ENCODE peak calls at places on chromosomes 1 and 21, in six cellular contexts. H is Caco-2, N is cardiac fibroblast, M is HCT116, K is SK-N-SH, X is B cell. W is an unnamed sample.

GRCh38 chr1:84089470-84090261 is 54.4 kb upstream of the PRKACB start:
- DNase-seq in H (no peak), N (peak), M (peak), K (no peak), X (no peak), W (no peak)

GRCh38 chr1:232684331-232685105 is 54.6 kb upstream of the SIPA1L2 start:
- DNase-seq in H (no peak), N (peak), M (no peak), K (no peak), X (no peak), W (no peak)

GRCh38 chr21:45534591-45535331 is 7.5 kb downstream of the SLC19A1 start:
- DNase-seq in H (peak), N (no peak), M (no peak), K (peak), X (no peak), W (peak)

GRCh38 chr1:38193040-38193439 is 146.4 kb upstream of the POU3F1 start:
- DNase-seq in H (no peak), N (no peak), M (no peak), K (no peak), X (no peak), W (no peak)

GRCh38 chr1:156926175-156926574 is 5.7 kb downstream of the LRRC71 start:
- DNase-seq in H (no peak), N (peak), M (peak), K (peak), X (no peak), W (no peak)

GRCh38 chr21:45048968-45049367 is 25.4 kb upstream of the ADARB1 start:
- DNase-seq in H (no peak), N (peak), M (no peak), K (no peak), X (no peak), W (no peak)

GRCh38 chr1:212488436-212489283 is 55.9 kb downstream of the NENF start:
- DNase-seq in H (peak), N (peak), M (no peak), K (no peak), X (no peak), W (no peak)

GRCh38 chr1:63269571-63269970 is 52.8 kb upstream of the FOXD3 start:
- DNase-seq in H (no peak), N (no peak), M (no peak), K (no peak), X (no peak), W (no peak)

GRCh38 chr1:218531936-218532335 is 186.8 kb downstream of the TGFB2 start:
- DNase-seq in H (no peak), N (no peak), M (no peak), K (no peak), X (no peak), W (no peak)

GRCh38 chr1:25767437-25767770 is 32.6 kb upstream of the SELENON start:
- DNase-seq in H (no peak), N (no peak), M (no peak), K (no peak), X (no peak), W (no peak)

GRCh38 chr1:17099941-17100340 is 19.3 kb downstream of the PADI2 start:
- DNase-seq in H (no peak), N (no peak), M (no peak), K (no peak), X (no peak), W (no peak)

GRCh38 chr1:37797750-37798345 is 4.2 kb downstream of the MANEAL start:
- DNase-seq in H (no peak), N (peak), M (no peak), K (no peak), X (no peak), W (no peak)

DNA sequence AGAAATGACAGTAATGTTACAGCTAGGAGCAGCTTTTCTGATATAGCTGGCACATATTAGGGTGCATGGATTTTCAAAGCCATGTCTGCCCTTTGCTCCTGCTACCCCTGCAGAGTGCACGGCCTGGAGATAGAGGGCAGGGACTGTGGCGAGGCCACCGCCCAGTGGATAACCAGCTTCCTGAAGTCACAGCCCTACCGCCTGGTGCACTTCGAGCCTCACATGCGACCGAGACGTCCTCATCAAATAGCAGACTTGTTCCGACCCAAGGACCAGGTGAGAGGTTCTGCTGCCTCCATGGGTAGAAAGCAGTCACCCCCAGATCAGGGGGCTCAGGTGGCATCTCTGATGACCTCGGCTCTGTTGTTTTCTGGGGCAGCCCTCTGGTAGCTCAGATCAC is 9.8 kb downstream of the MTARC1 start:
- DNase-seq in H (no peak), N (no peak), M (no peak), K (no peak), X (no peak), W (no peak)
- TF ChIP-seq CTCF in H (no peak), N (no peak), M (no peak), K (no peak), X (no peak), W (no peak)

DNA sequence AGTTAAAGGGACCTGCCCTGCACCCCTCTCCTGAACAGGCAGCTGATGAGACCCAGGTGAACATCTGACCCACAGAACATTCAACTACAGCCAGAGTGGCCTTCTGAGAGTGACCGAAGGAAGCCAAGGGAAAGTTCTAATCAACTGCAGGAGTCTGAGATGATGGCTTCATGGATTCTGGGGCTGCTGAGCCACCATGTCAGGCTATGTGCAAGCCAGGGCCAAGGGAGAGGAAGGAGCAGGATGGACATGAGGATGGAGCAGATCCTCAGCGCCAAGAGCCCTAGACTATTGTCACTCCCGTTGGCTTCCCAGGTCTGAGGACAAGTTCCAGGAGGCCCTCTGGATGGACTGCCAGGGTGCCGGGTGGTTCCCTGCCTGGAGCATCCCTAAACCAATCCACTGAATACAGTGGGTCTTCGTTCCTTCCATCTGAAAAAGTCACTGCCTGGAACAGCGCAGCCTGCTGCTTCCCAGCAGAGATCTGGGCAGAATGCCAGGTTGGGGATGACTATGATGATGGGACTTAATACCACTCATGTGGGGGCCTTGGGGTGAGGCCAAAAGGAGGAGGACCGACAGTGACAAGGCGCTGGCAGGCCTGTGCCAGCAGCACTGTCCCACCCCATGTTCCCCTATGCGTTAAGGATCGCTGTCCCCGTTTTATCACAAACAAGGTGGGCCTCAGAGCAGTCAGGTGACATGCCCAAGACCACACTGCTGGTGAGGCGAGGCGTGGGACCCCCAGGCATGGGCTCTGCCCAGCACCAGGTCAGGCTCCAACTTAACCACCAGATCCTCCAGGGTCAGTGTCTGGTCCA is 19.8 kb downstream of the SPOCD1 start:
- DNase-seq in H (no peak), N (peak), M (no peak), K (peak), X (no peak), W (peak)
- TF ChIP-seq CTCF in H (no peak), N (peak), M (no peak), K (no peak), X (no peak), W (no peak)

GRCh38 chr1:119827010-119827409 is 15.8 kb upstream of the REG4 start:
- DNase-seq in H (no peak), N (peak), M (no peak), K (peak), X (no peak), W (no peak)
- TF ChIP-seq CTCF in H (peak), N (peak), M (peak), K (peak), X (no peak), W (peak)

DNA sequence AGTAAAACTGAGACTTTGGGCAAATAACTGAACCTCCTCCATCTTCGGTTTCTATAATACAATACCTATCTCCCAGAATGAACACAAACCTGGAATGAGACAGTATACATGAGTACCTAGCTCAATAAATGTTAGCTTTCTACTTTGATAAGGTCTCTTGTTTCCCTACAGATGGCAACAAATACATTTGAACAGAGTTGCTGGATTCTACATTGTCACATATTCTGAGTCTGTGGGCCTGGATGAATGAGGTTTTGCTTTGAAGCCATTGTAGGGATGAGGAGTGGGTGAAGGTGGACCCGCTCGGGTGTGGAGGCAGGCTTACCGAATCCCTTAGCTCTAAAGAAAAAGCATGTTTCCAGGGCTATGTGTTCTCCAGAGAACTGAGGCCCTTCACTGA is 13.9 kb upstream of the FYB2 start:
- DNase-seq in H (no peak), N (peak), M (no peak), K (no peak), X (no peak), W (no peak)
- TF ChIP-seq CTCF in H (no peak), N (no peak), M (no peak), K (no peak), X (no peak), W (no peak)

DNA sequence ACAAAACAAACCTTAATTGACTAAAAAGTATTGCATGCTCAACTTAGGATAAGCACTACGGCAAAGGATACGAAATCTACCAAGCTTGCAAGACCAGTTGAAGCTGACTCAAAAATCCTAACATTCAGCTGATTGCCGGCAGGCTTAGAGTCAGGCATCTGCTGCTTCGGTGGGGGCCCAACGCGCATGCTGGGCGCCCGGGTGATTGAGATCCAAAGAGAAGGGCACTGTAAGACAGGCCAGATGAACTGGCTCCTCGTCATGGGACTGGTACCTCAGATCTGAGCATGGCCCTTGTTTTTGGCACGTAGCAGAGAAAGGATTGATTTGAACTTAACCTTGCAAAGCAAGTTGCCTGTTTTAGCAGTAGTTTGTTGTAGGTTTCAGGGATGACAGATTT is 86.6 kb downstream of the PRDM2 start:
- DNase-seq in H (no peak), N (no peak), M (no peak), K (no peak), X (no peak), W (no peak)
- TF ChIP-seq CTCF in H (no peak), N (no peak), M (no peak), K (no peak), X (no peak), W (no peak)

GRCh38 chr1:246262281-246262680 is 244.8 kb downstream of the SMYD3 start:
- DNase-seq in H (no peak), N (no peak), M (no peak), K (no peak), X (no peak), W (no peak)

GRCh38 chr1:246258250-246258649 is 248.8 kb downstream of the SMYD3 start:
- DNase-seq in H (no peak), N (no peak), M (no peak), K (no peak), X (no peak), W (no peak)

GRCh38 chr1:246267426-246267825 is 239.7 kb downstream of the SMYD3 start:
- DNase-seq in H (no peak), N (no peak), M (no peak), K (no peak), X (no peak), W (no peak)

GRCh38 chr1:246265481-246265880 is 241.6 kb downstream of the SMYD3 start:
- DNase-seq in H (no peak), N (no peak), M (no peak), K (no peak), X (no peak), W (no peak)

GRCh38 chr1:246261641-246262040 is 245.4 kb downstream of the SMYD3 start:
- DNase-seq in H (no peak), N (no peak), M (no peak), K (no peak), X (no peak), W (no peak)
- TF ChIP-seq CTCF in H (peak), N (peak), M (peak), K (peak), X (no peak), W (no peak)

GRCh38 chr1:185450917-185451316 is 133.9 kb upstream of the IVNS1ABP start:
- DNase-seq in H (no peak), N (no peak), M (no peak), K (no peak), X (no peak), W (no peak)

GRCh38 chr1:185446131-185446530 is 129.1 kb upstream of the IVNS1ABP start:
- DNase-seq in H (no peak), N (no peak), M (no peak), K (no peak), X (no peak), W (no peak)

GRCh38 chr1:185448591-185449186 is 131.6 kb upstream of the IVNS1ABP start:
- DNase-seq in H (no peak), N (no peak), M (no peak), K (no peak), X (no peak), W (no peak)

GRCh38 chr1:185450123-185450788 is 133.2 kb upstream of the IVNS1ABP start:
- DNase-seq in H (no peak), N (no peak), M (no peak), K (no peak), X (no peak), W (no peak)

DNA sequence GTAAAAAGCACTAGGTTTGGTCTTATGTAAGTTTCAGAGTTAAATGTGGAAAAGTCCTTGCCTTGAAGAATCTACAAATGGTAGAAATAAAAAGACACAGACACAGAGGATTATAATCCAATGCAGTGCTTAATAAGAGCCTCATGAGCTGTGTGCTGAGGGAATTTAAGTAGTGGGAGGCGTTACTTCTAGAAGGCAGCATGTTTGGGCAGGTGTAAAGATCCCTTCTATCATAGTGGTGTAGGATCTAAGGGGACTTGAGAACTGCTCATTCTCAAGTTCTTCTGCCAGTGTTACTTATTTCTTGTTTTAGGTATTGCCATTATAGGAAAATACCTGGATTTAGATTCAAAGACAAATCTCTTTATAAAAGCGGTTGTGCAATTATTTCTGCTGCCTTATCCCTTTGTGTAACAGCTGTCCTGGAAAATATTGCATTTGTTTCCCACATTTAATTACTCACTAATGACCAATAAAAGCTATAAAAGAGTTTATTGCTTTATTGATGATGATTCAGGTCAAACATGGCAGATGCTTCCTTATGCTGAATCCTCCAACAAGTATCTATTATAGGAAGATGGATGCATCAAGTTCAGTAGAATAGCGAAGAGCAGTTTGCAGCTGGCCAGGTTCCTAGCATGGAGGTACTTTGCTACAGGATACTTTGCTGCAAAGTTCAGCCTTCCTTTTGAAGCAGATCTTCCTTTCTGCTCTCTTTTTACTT is 132.5 kb upstream of the IVNS1ABP start:
- DNase-seq in H (no peak), N (no peak), M (no peak), K (no peak), X (no peak), W (no peak)
- TF ChIP-seq CTCF in H (no peak), N (no peak), M (no peak), K (no peak), X (no peak), W (no peak)

GRCh38 chr1:243784506-243784905 is 65.5 kb downstream of the AKT3 start:
- DNase-seq in H (no peak), N (no peak), M (no peak), K (no peak), X (no peak), W (no peak)

GRCh38 chr1:243786546-243786945 is 63.5 kb downstream of the AKT3 start:
- DNase-seq in H (no peak), N (no peak), M (no peak), K (no peak), X (no peak), W (no peak)

DNA sequence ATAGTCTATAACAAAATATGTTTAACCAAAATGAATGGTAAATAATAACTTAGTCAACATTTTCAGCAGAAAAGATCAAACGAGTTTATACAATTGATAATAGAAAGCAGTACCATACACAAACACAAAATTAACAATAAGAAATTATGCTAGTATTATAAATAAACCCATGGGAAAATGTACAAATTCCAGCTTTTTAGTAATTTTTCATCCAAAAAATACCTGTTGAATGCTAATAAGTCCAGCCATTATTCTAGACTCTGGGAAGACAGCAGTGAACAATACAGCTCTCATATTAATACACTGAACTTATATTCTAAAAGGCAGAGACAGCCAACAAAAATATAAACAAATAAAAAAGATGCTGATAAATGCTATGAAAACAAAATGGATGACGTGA is 66.3 kb downstream of the AKT3 start:
- DNase-seq in H (no peak), N (peak), M (no peak), K (no peak), X (no peak), W (no peak)
- TF ChIP-seq CTCF in H (no peak), N (no peak), M (no peak), K (no peak), X (no peak), W (no peak)

DNA sequence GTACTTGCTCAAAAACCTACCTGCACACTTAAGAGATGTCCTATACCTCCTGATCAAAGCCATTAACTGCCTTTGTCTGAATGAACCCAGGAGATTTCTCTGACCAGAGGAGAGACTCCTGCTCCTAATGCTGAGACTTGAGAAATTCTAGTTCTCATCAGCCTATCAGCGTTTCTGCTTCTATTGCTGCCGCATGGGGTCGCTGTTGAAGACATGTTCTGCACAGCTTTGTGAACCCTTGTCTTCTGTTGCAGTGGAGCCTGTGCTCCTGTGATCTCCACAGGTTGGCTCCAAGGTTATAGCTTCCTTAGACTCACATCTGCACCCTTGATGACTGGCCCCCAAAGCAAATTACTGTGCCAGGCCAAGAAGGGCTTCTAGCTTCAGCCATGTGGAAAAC is 40.2 kb downstream of the EDN2 start:
- DNase-seq in H (no peak), N (no peak), M (peak), K (no peak), X (no peak), W (no peak)
- TF ChIP-seq CTCF in H (no peak), N (peak), M (peak), K (peak), X (no peak), W (peak)

DNA sequence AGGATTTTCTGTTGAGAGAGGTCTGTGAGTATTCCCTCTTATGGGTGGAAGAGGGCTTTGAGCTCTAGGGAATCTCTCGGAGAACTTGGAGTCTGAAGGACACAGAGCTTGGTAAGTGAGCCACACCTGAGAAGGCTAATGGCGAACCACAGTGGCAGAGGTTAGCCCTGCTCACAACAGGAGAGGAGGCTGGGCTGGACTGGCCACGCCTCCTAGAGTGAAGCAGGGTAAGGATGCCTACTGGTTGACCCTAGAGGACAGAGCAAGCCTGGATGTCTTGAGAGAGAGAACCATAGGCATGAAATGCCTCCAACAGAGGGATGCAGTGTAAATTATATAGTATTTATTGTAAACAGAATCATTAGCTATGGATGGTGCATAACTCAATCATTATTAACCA is 232.6 kb downstream of the PCP4 start:
- DNase-seq in H (no peak), N (no peak), M (no peak), K (no peak), X (no peak), W (no peak)
- TF ChIP-seq CTCF in H (no peak), N (no peak), M (no peak), K (no peak), X (no peak), W (no peak)